ENCODE peak calls at places on chromosomes 6 and 20, in seven cellular contexts. One of them, this sample, is unnamed. For H3K27me3, the result is how much of the 10 kb centered on the place peaks cover.

GRCh38 chr20:61056627-61057312 is 195.3 kb upstream of the CDH4 start:
- DNase-seq in GM12878: no peak
- DNase-seq in fibroblast of lung: no peak
- DNase-seq in HepG2: no peak
- DNase-seq in IMR-90: no peak
- DNase-seq in neural progenitor cell: no peak
- DNase-seq in hepatocyte: no peak
- DNase-seq in this sample: no peak

GRCh38 chr20:47727170-47727880 is 58.0 kb downstream of the SULF2 start:
- DNase-seq in neural progenitor cell: no peak
- DNase-seq in IMR-90: no peak
- DNase-seq in fibroblast of lung: no peak
- DNase-seq in GM12878: peak
- DNase-seq in hepatocyte: no peak
- DNase-seq in HepG2: no peak
- DNase-seq in this sample: no peak

GRCh38 chr6:123415844-123416468 is 220.8 kb downstream of the TRDN start:
- DNase-seq in neural progenitor cell: peak
- DNase-seq in GM12878: no peak
- DNase-seq in fibroblast of lung: peak
- DNase-seq in IMR-90: peak
- DNase-seq in hepatocyte: peak
- DNase-seq in HepG2: peak
- DNase-seq in this sample: peak

GRCh38 chr6:104969785-104970581 is 13.1 kb downstream of the LIN28B start:
- DNase-seq in HepG2: peak
- DNase-seq in hepatocyte: no peak
- DNase-seq in GM12878: no peak
- DNase-seq in neural progenitor cell: peak
- DNase-seq in fibroblast of lung: no peak
- DNase-seq in IMR-90: no peak
- DNase-seq in this sample: no peak

GRCh38 chr6:35487653-35488516 is 9.0 kb downstream of the TEAD3 start:
- DNase-seq in IMR-90: peak
- DNase-seq in neural progenitor cell: peak
- DNase-seq in HepG2: no peak
- DNase-seq in fibroblast of lung: peak
- DNase-seq in GM12878: no peak
- DNase-seq in hepatocyte: peak
- DNase-seq in this sample: peak

GRCh38 chr6:6643398-6643797 is 54.9 kb downstream of the LY86 start:
- DNase-seq in IMR-90: no peak
- DNase-seq in HepG2: no peak
- DNase-seq in hepatocyte: no peak
- DNase-seq in neural progenitor cell: no peak
- DNase-seq in GM12878: peak
- DNase-seq in fibroblast of lung: no peak
- DNase-seq in this sample: no peak

GRCh38 chr6:46370622-46371021 is 120.6 kb downstream of the RCAN2 start:
- DNase-seq in hepatocyte: no peak
- DNase-seq in HepG2: peak
- DNase-seq in neural progenitor cell: peak
- DNase-seq in fibroblast of lung: no peak
- DNase-seq in IMR-90: peak
- DNase-seq in GM12878: no peak
- DNase-seq in this sample: no peak

GRCh38 chr20:14688045-14688444 is 350.6 kb upstream of the FLRT3 start:
- DNase-seq in GM12878: no peak
- DNase-seq in HepG2: no peak
- DNase-seq in IMR-90: no peak
- DNase-seq in hepatocyte: no peak
- DNase-seq in fibroblast of lung: no peak
- DNase-seq in neural progenitor cell: no peak
- DNase-seq in this sample: no peak

GRCh38 chr6:139156571-139156970 is 21.7 kb downstream of the HECA start:
- DNase-seq in neural progenitor cell: no peak
- DNase-seq in fibroblast of lung: no peak
- DNase-seq in GM12878: no peak
- DNase-seq in HepG2: no peak
- DNase-seq in hepatocyte: no peak
- DNase-seq in IMR-90: no peak
- DNase-seq in this sample: no peak

GRCh38 chr20:10398834-10399369 is 35.1 kb downstream of the MKKS start:
- DNase-seq in GM12878: no peak
- DNase-seq in neural progenitor cell: no peak
- DNase-seq in hepatocyte: no peak
- DNase-seq in HepG2: peak
- DNase-seq in fibroblast of lung: no peak
- DNase-seq in IMR-90: no peak
- DNase-seq in this sample: no peak

GRCh38 chr20:33438481-33438880 is 5.1 kb downstream of the SNTA1 start:
- DNase-seq in HepG2: no peak
- DNase-seq in hepatocyte: no peak
- DNase-seq in fibroblast of lung: no peak
- DNase-seq in neural progenitor cell: no peak
- DNase-seq in GM12878: no peak
- DNase-seq in IMR-90: no peak
- DNase-seq in this sample: peak

GRCh38 chr6:26344658-26345057 is 20.3 kb upstream of the BTN3A2 start:
- DNase-seq in neural progenitor cell: no peak
- DNase-seq in HepG2: no peak
- DNase-seq in fibroblast of lung: no peak
- DNase-seq in IMR-90: no peak
- DNase-seq in hepatocyte: no peak
- DNase-seq in GM12878: no peak
- DNase-seq in this sample: no peak

GRCh38 chr6:144064402-144064830 is 31.0 kb downstream of the SF3B5 start:
- DNase-seq in fibroblast of lung: no peak
- DNase-seq in HepG2: no peak
- DNase-seq in GM12878: no peak
- DNase-seq in IMR-90: no peak
- DNase-seq in hepatocyte: peak
- DNase-seq in neural progenitor cell: peak
- DNase-seq in this sample: no peak

GRCh38 chr20:32743237-32744112 is at the start of gene COMMD7:
- DNase-seq in fibroblast of lung: peak
- DNase-seq in hepatocyte: peak
- DNase-seq in HepG2: peak
- DNase-seq in neural progenitor cell: peak
- DNase-seq in GM12878: peak
- DNase-seq in IMR-90: peak
- DNase-seq in this sample: peak

GRCh38 chr6:115843945-115844344 is 216.7 kb downstream of the FRK start:
- DNase-seq in IMR-90: no peak
- DNase-seq in GM12878: no peak
- DNase-seq in HepG2: no peak
- DNase-seq in fibroblast of lung: no peak
- DNase-seq in hepatocyte: no peak
- DNase-seq in neural progenitor cell: no peak
- DNase-seq in this sample: no peak

GRCh38 chr20:12395404-12396159 is 477.9 kb downstream of the BTBD3 start:
- DNase-seq in hepatocyte: peak
- DNase-seq in fibroblast of lung: no peak
- DNase-seq in IMR-90: no peak
- DNase-seq in GM12878: no peak
- DNase-seq in neural progenitor cell: no peak
- DNase-seq in HepG2: no peak
- DNase-seq in this sample: no peak

GRCh38 chr6:167047554-167047953 is 48.4 kb downstream of the CEP43 start:
- DNase-seq in GM12878: peak
- DNase-seq in neural progenitor cell: no peak
- DNase-seq in IMR-90: no peak
- DNase-seq in fibroblast of lung: no peak
- DNase-seq in hepatocyte: no peak
- DNase-seq in HepG2: no peak
- DNase-seq in this sample: no peak

GRCh38 chr6:11144393-11144829 is 32.9 kb upstream of the ERVFRD-1 start:
- DNase-seq in fibroblast of lung: peak
- DNase-seq in HepG2: peak
- DNase-seq in GM12878: peak
- DNase-seq in hepatocyte: peak
- DNase-seq in neural progenitor cell: peak
- DNase-seq in IMR-90: peak
- DNase-seq in this sample: peak

GRCh38 chr6:84059082-84059481 is 25.5 kb downstream of the MRAP2 start:
- DNase-seq in hepatocyte: no peak
- DNase-seq in HepG2: no peak
- DNase-seq in IMR-90: no peak
- DNase-seq in neural progenitor cell: no peak
- DNase-seq in fibroblast of lung: no peak
- DNase-seq in GM12878: no peak
- DNase-seq in this sample: no peak

DNA sequence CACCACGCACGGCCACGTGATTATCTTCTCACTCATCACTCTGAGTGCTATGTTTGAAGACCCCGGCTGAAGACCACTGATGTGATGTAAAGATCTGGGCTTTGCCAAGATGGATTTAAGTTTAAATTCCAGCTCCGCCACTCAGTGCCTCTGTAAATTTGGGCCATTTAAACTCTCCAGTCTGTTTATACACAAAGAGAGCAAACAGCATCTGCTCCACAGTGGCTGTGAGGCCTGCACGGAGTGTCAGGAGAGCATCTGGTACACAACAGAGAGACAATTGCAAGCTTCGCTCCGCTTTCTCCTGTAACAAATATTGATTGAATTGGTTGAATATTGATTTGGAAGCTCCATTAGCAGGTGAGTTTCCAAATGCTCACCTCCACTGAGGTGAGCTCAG is 80.5 kb upstream of the FRMD1 start:
- DNase-seq in GM12878: no peak
- DNase-seq in fibroblast of lung: no peak
- DNase-seq in HepG2: no peak
- DNase-seq in hepatocyte: no peak
- DNase-seq in neural progenitor cell: no peak
- DNase-seq in IMR-90: no peak
- DNase-seq in this sample: no peak
- H3K27me3 ChIP-seq in GM12878: under half
- H3K27me3 ChIP-seq in fibroblast of lung: under half
- H3K27me3 ChIP-seq in HepG2: under half
- H3K27me3 ChIP-seq in hepatocyte: under half
- H3K27me3 ChIP-seq in neural progenitor cell: under half
- H3K27me3 ChIP-seq in IMR-90: under half
- H3K27me3 ChIP-seq in this sample: under half

GRCh38 chr6:13536796-13537526 is 37.4 kb upstream of the SIRT5 start:
- DNase-seq in fibroblast of lung: peak
- DNase-seq in hepatocyte: no peak
- DNase-seq in GM12878: no peak
- DNase-seq in IMR-90: no peak
- DNase-seq in neural progenitor cell: no peak
- DNase-seq in HepG2: no peak
- DNase-seq in this sample: peak
- H3K27ac ChIP-seq in fibroblast of lung: no peak
- H3K27ac ChIP-seq in hepatocyte: no peak
- H3K27ac ChIP-seq in GM12878: no peak
- H3K27ac ChIP-seq in IMR-90: no peak
- H3K27ac ChIP-seq in neural progenitor cell: no peak
- H3K27ac ChIP-seq in HepG2: no peak
- H3K27ac ChIP-seq in this sample: no peak

GRCh38 chr6:151807513-151808330 is at the start of gene ESR1:
- DNase-seq in GM12878: no peak
- DNase-seq in HepG2: no peak
- DNase-seq in IMR-90: no peak
- DNase-seq in neural progenitor cell: peak
- DNase-seq in hepatocyte: peak
- DNase-seq in fibroblast of lung: no peak
- DNase-seq in this sample: peak

GRCh38 chr6:151804585-151805285 is 2.7 kb upstream of the ESR1 start:
- DNase-seq in HepG2: no peak
- DNase-seq in GM12878: no peak
- DNase-seq in fibroblast of lung: no peak
- DNase-seq in neural progenitor cell: no peak
- DNase-seq in IMR-90: no peak
- DNase-seq in hepatocyte: no peak
- DNase-seq in this sample: no peak

GRCh38 chr6:151803743-151804142 is 3.7 kb upstream of the ESR1 start:
- DNase-seq in GM12878: no peak
- DNase-seq in fibroblast of lung: no peak
- DNase-seq in hepatocyte: no peak
- DNase-seq in neural progenitor cell: no peak
- DNase-seq in HepG2: peak
- DNase-seq in IMR-90: no peak
- DNase-seq in this sample: no peak

GRCh38 chr6:151806757-151807512 is 547 bp upstream of the ESR1 start:
- DNase-seq in GM12878: no peak
- DNase-seq in hepatocyte: peak
- DNase-seq in HepG2: no peak
- DNase-seq in IMR-90: no peak
- DNase-seq in neural progenitor cell: no peak
- DNase-seq in fibroblast of lung: peak
- DNase-seq in this sample: peak

GRCh38 chr6:151805286-151805840 is 2.1 kb upstream of the ESR1 start:
- DNase-seq in IMR-90: no peak
- DNase-seq in hepatocyte: no peak
- DNase-seq in GM12878: no peak
- DNase-seq in neural progenitor cell: peak
- DNase-seq in fibroblast of lung: no peak
- DNase-seq in HepG2: no peak
- DNase-seq in this sample: peak
- H2AFZ ChIP-seq in IMR-90: peak
- H2AFZ ChIP-seq in hepatocyte: no peak
- H2AFZ ChIP-seq in GM12878: no peak
- H2AFZ ChIP-seq in neural progenitor cell: no peak
- H2AFZ ChIP-seq in fibroblast of lung: no peak
- H2AFZ ChIP-seq in HepG2: no peak
- H2AFZ ChIP-seq in this sample: peak

GRCh38 chr20:38842558-38842981 is 37.1 kb downstream of the PPP1R16B start:
- DNase-seq in hepatocyte: no peak
- DNase-seq in neural progenitor cell: no peak
- DNase-seq in GM12878: peak
- DNase-seq in HepG2: no peak
- DNase-seq in fibroblast of lung: no peak
- DNase-seq in IMR-90: no peak
- DNase-seq in this sample: no peak

GRCh38 chr20:38842017-38842416 is 36.5 kb downstream of the PPP1R16B start:
- DNase-seq in HepG2: no peak
- DNase-seq in IMR-90: no peak
- DNase-seq in GM12878: no peak
- DNase-seq in hepatocyte: no peak
- DNase-seq in neural progenitor cell: no peak
- DNase-seq in fibroblast of lung: no peak
- DNase-seq in this sample: no peak

GRCh38 chr20:38843346-38843745 is 37.8 kb downstream of the PPP1R16B start:
- DNase-seq in GM12878: no peak
- DNase-seq in hepatocyte: no peak
- DNase-seq in neural progenitor cell: no peak
- DNase-seq in IMR-90: no peak
- DNase-seq in HepG2: no peak
- DNase-seq in fibroblast of lung: no peak
- DNase-seq in this sample: no peak

GRCh38 chr20:38847840-38848239 is 42.3 kb downstream of the PPP1R16B start:
- DNase-seq in neural progenitor cell: no peak
- DNase-seq in HepG2: no peak
- DNase-seq in IMR-90: no peak
- DNase-seq in fibroblast of lung: no peak
- DNase-seq in GM12878: no peak
- DNase-seq in hepatocyte: no peak
- DNase-seq in this sample: no peak

DNA sequence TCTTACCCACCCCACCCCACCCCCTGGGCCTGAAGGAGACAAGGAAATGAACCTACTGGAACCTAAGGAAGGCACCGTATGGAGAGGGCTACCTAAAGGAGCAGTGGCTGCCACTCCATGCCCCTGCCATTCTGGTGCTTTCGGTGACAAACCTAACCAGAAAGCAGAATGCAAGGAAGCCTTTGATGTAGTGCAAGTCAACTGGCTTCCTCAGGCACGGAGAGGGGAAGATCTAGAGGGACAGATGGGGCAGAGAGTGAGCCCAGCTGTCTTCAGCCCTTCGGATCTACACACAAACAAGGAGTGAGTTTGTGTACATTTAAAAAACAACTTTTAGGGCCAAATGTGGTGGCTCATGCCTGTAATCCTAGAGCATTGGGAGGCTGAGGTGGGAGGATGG is 39.5 kb downstream of the PPP1R16B start:
- DNase-seq in IMR-90: no peak
- DNase-seq in hepatocyte: no peak
- DNase-seq in GM12878: no peak
- DNase-seq in fibroblast of lung: no peak
- DNase-seq in neural progenitor cell: no peak
- DNase-seq in HepG2: no peak
- DNase-seq in this sample: no peak
- H3K27me3 ChIP-seq in IMR-90: under half
- H3K27me3 ChIP-seq in hepatocyte: under half
- H3K27me3 ChIP-seq in GM12878: under half
- H3K27me3 ChIP-seq in fibroblast of lung: under half
- H3K27me3 ChIP-seq in neural progenitor cell: under half
- H3K27me3 ChIP-seq in HepG2: under half
- H3K27me3 ChIP-seq in this sample: under half

This sample was measured in osteoblast.